ENCODE peak calls at places on chromosomes 12 and 14, in six cellular contexts. P is left ventricle myocardium inferior; T is naive thymus-derived CD4-positive, alpha-beta T cell; V is Right ventricle myocardium superior; W is frontal cortex; E is naive thymus-derived CD8-positive, alpha-beta T cell. L is an unnamed sample.

GRCh38 chr12:85558684-85559083 is 277.5 kb downstream of the RASSF9 start:
- DNase-seq in P (no peak), T (no peak), V (no peak), W (no peak), E (no peak), L (no peak)

GRCh38 chr14:69713127-69713800 is 53.7 kb upstream of the SRSF5 start:
- DNase-seq in P (no peak), T (no peak), V (no peak), W (no peak), E (no peak), L (peak; percentile 32)

GRCh38 chr14:22836301-22837058 is at the start of gene MMP14:
- DNase-seq in P (peak; percentile 73), T (no peak), V (peak; percentile 80), W (no peak), E (no peak), L (peak; percentile 85)

GRCh38 chr14:49893309-49894213 is 679 bp downstream of the ARF6 start:
- DNase-seq in P (peak; percentile 52), T (peak; percentile 76), V (peak; percentile 81), W (peak; percentile 67), E (peak; percentile 56), L (peak; percentile 87)

GRCh38 chr14:66530526-66530925 is 22.6 kb downstream of the GPHN start:
- DNase-seq in P (no peak), T (no peak), V (no peak), W (no peak), E (no peak), L (no peak)

GRCh38 chr14:58298880-58299664 is 717 bp downstream of the ARID4A start:
- DNase-seq in P (peak; percentile 41), T (peak; percentile 27), V (peak; percentile 54), W (peak; percentile 30), E (peak; percentile 7), L (peak; percentile 75)

GRCh38 chr12:19992311-19992710 is 376.0 kb upstream of the PDE3A start:
- DNase-seq in P (no peak), T (no peak), V (no peak), W (no peak), E (no peak), L (no peak)

GRCh38 chr12:98745578-98746391 is 100.7 kb downstream of the APAF1 start:
- DNase-seq in P (no peak), T (peak; percentile 4), V (no peak), W (no peak), E (no peak), L (no peak)

GRCh38 chr12:43789941-43790340 is 16.2 kb downstream of the TWF1 start:
- DNase-seq in P (no peak), T (no peak), V (no peak), W (no peak), E (no peak), L (no peak)

GRCh38 chr14:100031506-100032281 is 33.5 kb upstream of the EVL start:
- DNase-seq in P (no peak), T (no peak), V (no peak), W (peak; percentile 22), E (no peak), L (no peak)

GRCh38 chr14:53517276-53517960 is 364.3 kb upstream of the DDHD1 start:
- DNase-seq in P (no peak), T (no peak), V (no peak), W (no peak), E (no peak), L (no peak)

GRCh38 chr14:83556746-83557460 is 1973.0 kb upstream of the FLRT2 start:
- DNase-seq in P (no peak), T (no peak), V (no peak), W (no peak), E (no peak), L (no peak)

GRCh38 chr12:3661028-3661427 is 91.9 kb downstream of the CRACR2A start:
- DNase-seq in P (no peak), T (no peak), V (no peak), W (no peak), E (no peak), L (no peak)

GRCh38 chr14:31964979-31965734 is 111.9 kb upstream of the ARHGAP5 start:
- DNase-seq in P (no peak), T (no peak), V (no peak), W (no peak), E (no peak), L (no peak)

GRCh38 chr12:114396153-114396868 is 9.6 kb downstream of the TBX5 start:
- DNase-seq in P (no peak), T (no peak), V (no peak), W (no peak), E (no peak), L (no peak)

GRCh38 chr12:92056290-92056689 is 89.4 kb downstream of the BTG1 start:
- DNase-seq in P (no peak), T (no peak), V (no peak), W (no peak), E (no peak), L (no peak)

GRCh38 chr14:69953266-69953905 is 74.2 kb downstream of the SMOC1 start:
- DNase-seq in P (no peak), T (no peak), V (no peak), W (peak; percentile 24), E (no peak), L (no peak)